ENCODE peak calls at places on chromosomes 16 and 17, in five cellular contexts. G, I, J, H and U are unnamed samples.

GRCh38 chr16:381788-382717 is at the start of gene PGAP6:
- DNase-seq in I (peak), G (no peak), H (no peak), J (peak), U (no peak)

GRCh38 chr17:731943-732787 is at the start of gene TLCD3A:
- DNase-seq in J (peak), G (no peak), H (no peak), I (peak), U (peak)

GRCh38 chr17:80107231-80108021 is 6.0 kb downstream of the GAA start:
- DNase-seq in G (no peak), I (no peak), H (no peak), J (no peak), U (no peak)

GRCh38 chr17:16275024-16275423 is 58.0 kb downstream of the PIGL start:
- DNase-seq in J (no peak), H (no peak), I (no peak), G (no peak), U (no peak)

GRCh38 chr16:67917140-67917851 is 14.4 kb downstream of the CTRL start:
- DNase-seq in G (no peak), H (no peak), J (no peak), I (no peak), U (no peak)

GRCh38 chr16:85610446-85611204 is 2.5 kb upstream of the GSE1 start:
- DNase-seq in J (peak), H (peak), I (peak), G (peak), U (peak)

GRCh38 chr17:42819939-42820535 is 4.0 kb downstream of the BECN1 start:
- DNase-seq in H (peak), G (no peak), I (peak), J (peak), U (peak)

GRCh38 chr17:40319651-40320550 is 10.9 kb downstream of the RARA start:
- DNase-seq in G (no peak), H (peak), J (no peak), I (peak), U (no peak)

GRCh38 chr16:87160752-87161337 is 156.3 kb downstream of the C16orf95 start:
- DNase-seq in H (no peak), I (no peak), J (no peak), G (no peak), U (no peak)

GRCh38 chr17:76053230-76054111 is 18.8 kb downstream of the SRP68 start:
- DNase-seq in H (no peak), J (no peak), G (no peak), I (no peak), U (peak)

GRCh38 chr16:1133810-1134520 is 18.9 kb upstream of the CACNA1H start:
- DNase-seq in I (no peak), G (no peak), H (no peak), J (no peak), U (no peak)

GRCh38 chr16:30186782-30187555 is 3.6 kb downstream of the CORO1A start:
- DNase-seq in I (peak), G (no peak), H (peak), J (peak), U (no peak)

GRCh38 chr17:46056800-46057304 is 57.8 kb downstream of the STH start:
- DNase-seq in H (no peak), I (no peak), G (peak), J (no peak), U (peak)

GRCh38 chr17:47800686-47801085 is 20.9 kb downstream of the OSBPL7 start:
- DNase-seq in G (no peak), I (no peak), H (no peak), J (no peak), U (no peak)

GRCh38 chr16:55370762-55371482 is 46.9 kb downstream of the IRX6 start:
- DNase-seq in G (no peak), I (no peak), J (peak), H (no peak), U (peak)

GRCh38 chr16:81537721-81538561 is 93.3 kb downstream of the CMIP start:
- DNase-seq in H (no peak), J (no peak), I (no peak), G (no peak), U (peak)

GRCh38 chr16:78298986-78299385 is 199.5 kb downstream of the WWOX start:
- DNase-seq in J (no peak), G (no peak), I (no peak), H (no peak), U (no peak)

GRCh38 chr16:85606920-85607319 is 6.2 kb upstream of the GSE1 start:
- DNase-seq in H (no peak), I (no peak), G (no peak), J (no peak), U (no peak)

GRCh38 chr16:4750896-4751295 is 16.1 kb downstream of the ZNF500 start:
- DNase-seq in I (no peak), H (no peak), J (no peak), G (no peak), U (no peak)

GRCh38 chr16:11079657-11080187 is 135.4 kb downstream of the CLEC16A start:
- DNase-seq in G (peak), J (no peak), I (no peak), H (no peak), U (peak)

GRCh38 chr17:82384730-82385429 is 13.3 kb downstream of the UTS2R start:
- DNase-seq in I (no peak), J (no peak), H (no peak), G (no peak), U (no peak)

DNA sequence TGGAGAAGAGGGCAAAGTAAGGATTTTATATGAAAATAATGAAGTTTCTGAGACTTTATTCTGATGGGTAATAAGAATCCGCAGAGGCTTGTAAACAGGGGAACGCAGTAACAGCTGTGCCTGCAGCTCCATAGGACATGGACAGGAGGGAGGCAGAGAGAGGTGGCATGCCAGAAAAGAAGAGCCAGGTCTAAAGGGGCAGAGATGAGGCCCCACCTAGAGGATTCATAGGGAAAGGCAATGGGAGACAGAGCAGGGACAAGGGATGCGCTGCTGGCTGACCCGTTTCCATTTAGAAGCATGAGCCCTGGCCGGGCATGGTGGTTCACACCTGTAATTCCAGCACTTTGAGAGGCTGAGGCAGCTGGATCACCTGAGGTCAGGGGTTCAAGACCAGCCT is 340.3 kb upstream of the CDH5 start:
- DNase-seq in I (no peak), J (peak), G (no peak), H (no peak), U (no peak)
- TF ChIP-seq CTCF in I (peak), J (peak), G (peak), H (no peak), U (peak)

DNA sequence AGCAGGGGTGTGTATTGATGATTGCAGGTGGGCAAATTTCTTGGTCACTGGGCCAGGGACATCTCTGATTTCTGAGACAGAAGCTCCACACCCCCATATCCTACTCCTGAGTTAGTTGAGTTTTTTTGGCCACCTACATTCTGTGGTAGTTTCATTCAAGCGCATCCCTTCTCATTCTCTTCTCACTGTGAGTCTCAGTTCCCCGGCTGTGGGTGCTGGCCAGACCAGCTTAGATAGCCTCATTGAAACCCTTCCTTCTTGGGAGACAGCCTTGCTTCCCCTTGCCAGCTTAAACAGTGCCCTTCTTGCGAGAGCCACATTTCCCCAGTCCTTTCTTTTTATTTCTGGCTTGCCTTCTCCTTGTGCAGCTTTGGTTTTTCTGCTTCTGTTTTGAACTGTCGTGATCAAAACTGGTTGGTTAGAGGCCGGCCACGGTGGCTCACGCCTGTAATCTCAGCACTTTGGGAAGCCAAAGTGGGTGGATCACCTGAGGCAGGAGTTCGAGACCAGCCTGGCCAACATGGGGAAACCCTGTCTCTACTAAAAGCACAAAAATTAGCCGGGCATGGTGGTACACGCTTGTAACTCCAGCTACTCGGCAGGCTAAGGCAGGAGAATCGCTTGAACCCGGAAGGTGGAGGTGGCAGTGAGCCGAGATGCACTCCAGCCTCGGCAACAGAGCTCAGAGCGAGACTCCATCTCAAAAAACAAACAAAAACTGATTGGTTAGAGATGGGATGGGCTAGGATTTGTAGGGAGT is 2.8 kb downstream of the GPT2 start:
- DNase-seq in J (no peak), G (no peak), H (no peak), I (no peak), U (no peak)
- H3K4me3 ChIP-seq in J (no peak), G (no peak), H (no peak), I (no peak), U (no peak)

DNA sequence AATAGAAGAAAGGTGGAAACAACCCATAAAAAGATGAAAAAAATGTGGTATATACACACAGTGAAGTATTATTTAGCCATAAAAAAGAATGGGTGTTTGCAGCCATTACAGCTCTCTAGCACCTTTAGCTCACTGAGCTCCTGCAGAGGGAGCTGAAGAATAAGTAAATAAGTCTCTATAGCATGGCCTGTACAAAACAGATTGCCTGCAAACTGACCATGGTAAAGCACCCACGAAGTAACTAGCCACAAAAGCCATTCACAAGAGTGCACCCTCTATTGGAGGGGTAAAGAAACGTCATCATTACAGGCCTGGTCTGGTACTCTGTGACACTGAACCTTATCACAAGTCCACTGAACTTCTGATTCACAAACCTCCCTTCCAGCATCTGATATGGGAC is 76.3 kb downstream of the USP32 start:
- DNase-seq in J (no peak), H (no peak), I (no peak), G (no peak), U (no peak)
- TF ChIP-seq CTCF in J (no peak), H (no peak), I (peak), G (no peak), U (no peak)

DNA sequence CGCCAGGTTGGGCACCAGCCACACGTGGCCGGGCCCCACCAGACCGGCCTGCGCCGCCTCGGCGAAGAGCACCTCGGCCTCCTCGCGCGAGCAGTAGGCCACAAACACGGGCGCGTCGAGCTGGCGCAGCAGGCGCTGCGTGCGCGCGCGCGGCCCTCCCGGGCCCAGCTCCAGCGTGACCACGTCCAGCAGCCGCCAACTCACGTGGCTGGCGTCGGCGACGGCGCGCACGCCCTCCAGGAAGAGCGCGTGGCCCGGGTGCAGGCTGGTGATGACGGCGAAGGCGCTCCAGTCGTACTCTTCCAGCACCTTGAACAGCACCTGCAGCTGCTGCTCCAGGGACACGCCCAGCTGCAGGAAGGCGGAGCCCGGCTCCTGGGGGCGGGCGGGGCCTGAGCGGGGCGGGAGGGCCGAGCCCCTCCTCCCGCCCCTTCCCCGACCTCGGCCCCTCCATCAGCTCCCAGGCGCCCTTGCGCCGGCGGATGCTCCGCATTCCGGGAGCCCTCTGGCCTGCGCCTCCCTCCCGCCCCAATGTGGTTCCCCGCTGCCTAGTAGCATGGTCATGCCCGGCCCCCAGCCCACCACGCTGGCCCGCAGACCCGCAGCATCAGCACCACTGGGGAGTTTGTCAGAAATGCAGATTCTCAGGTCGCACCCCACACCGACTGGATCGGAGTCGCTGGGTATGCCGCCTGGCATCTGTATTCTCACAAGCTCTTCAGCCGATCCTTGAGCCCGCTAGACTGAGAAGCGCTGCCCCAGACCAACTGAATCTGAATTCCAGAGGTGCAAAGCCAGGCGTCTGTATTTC is 7.2 kb downstream of the GRIN2C start:
- DNase-seq in J (peak), G (no peak), H (no peak), I (peak), U (no peak)
- H3K4me3 ChIP-seq in J (peak), G (no peak), H (no peak), I (no peak), U (no peak)

GRCh38 chr16:90007015-90007414 is 12.2 kb downstream of the DBNDD1 start:
- DNase-seq in J (no peak), G (no peak), H (no peak), I (no peak), U (no peak)
- TF ChIP-seq CTCF in J (no peak), G (no peak), H (no peak), I (no peak), U (no peak)

DNA sequence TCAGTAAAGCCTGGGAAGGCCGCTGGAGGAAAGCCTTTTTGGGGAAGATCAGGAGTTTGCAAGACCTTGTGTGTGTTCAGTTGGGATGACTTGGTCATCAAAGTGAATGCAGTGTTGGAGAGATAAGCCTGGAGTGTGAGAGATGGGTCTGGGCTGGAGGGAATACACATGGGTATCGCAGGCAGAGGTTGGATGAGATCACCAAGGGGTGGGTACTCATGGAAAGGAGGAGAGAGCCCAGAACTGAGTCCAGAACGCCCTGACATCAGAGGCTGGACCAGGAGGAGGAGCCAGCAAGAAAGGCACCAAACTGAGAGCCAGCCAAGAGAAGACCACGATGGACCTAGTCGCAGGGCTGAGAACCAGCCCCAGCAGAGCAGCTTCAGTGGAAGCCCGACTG is 35.2 kb downstream of the SDK2 start:
- DNase-seq in I (no peak), H (no peak), J (no peak), G (no peak), U (no peak)
- H3K4me3 ChIP-seq in I (no peak), H (no peak), J (no peak), G (no peak), U (no peak)

GRCh38 chr17:58276423-58276822 is 4.3 kb downstream of the MPO start:
- DNase-seq in G (no peak), J (no peak), I (no peak), H (no peak), U (no peak)

GRCh38 chr17:58277726-58278595 is 2.8 kb downstream of the MPO start:
- DNase-seq in H (no peak), G (no peak), J (no peak), I (no peak), U (no peak)

GRCh38 chr17:58278661-58279015 is 2.1 kb downstream of the MPO start:
- DNase-seq in G (no peak), J (no peak), I (no peak), H (no peak), U (no peak)

GRCh38 chr17:58275417-58275816 is 5.3 kb downstream of the MPO start:
- DNase-seq in J (no peak), I (no peak), G (no peak), H (no peak), U (no peak)

DNA sequence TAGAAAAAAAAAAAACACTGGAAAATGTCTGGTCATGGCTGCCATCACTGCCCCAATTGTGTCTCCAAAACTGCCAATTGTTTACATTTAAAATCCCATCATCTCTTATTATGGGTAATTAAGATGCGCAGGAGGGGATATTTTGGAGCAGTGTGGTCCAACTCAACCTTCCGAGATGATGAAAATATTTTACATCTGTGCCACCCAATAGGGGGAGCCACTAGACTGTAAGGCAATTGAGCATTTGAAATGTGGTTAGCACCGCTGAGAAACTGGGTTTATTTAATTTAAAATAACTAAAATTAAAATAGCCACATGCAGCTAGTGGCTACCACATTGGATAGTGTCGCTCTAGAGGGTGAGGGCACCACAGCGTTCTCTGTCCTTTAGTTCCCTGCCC is 3.6 kb downstream of the MPO start:
- DNase-seq in I (peak), J (peak), G (no peak), H (no peak), U (no peak)
- TF ChIP-seq CTCF in I (peak), J (peak), G (peak), H (peak), U (peak)